ENCODE peak calls at places on chromosomes 11 and 22, in eight cellular contexts. W, R, Z, S, U, Q, P and A are unnamed samples.

GRCh38 chr11:128716661-128717210 is 22.9 kb downstream of the FLI1 start:
- DNase-seq in S (no peak), U (no peak), R (peak), Q (no peak), Z (no peak), P (no peak), W (no peak), A (peak)

GRCh38 chr11:101470414-101470813 is 113.4 kb downstream of the TRPC6 start:
- DNase-seq in Q (no peak), W (no peak), S (peak), U (no peak), Z (no peak), P (no peak), R (peak), A (no peak)

GRCh38 chr11:103944251-103944944 is 92.0 kb upstream of the DDI1 start:
- DNase-seq in R (no peak), U (no peak), P (no peak), S (no peak), Q (no peak), W (no peak), Z (no peak), A (no peak)

GRCh38 chr11:91776660-91777059 is 448.0 kb upstream of the FAT3 start:
- DNase-seq in R (no peak), S (no peak), Q (no peak), U (no peak), W (no peak), Z (no peak), P (no peak), A (peak)

GRCh38 chr11:55942785-55943392 is 6.7 kb upstream of the OR5I1 start:
- DNase-seq in U (no peak), S (peak), P (no peak), W (peak), Q (peak), R (peak), Z (no peak), A (peak)

GRCh38 chr22:20920881-20921203 is 3.6 kb downstream of the CRKL start:
- DNase-seq in U (no peak), Z (no peak), W (no peak), R (no peak), Q (no peak), P (no peak), S (no peak), A (no peak)

GRCh38 chr11:27209562-27210005 is 153.4 kb downstream of the CCDC34 start:
- DNase-seq in S (peak), Q (peak), U (no peak), Z (no peak), R (peak), W (peak), P (no peak), A (peak)

GRCh38 chr11:42521994-42522393 is 789.8 kb upstream of the API5 start:
- DNase-seq in W (peak), U (no peak), R (peak), P (no peak), Z (no peak), S (peak), Q (no peak), A (no peak)

GRCh38 chr22:44168206-44168605 is 12.5 kb upstream of the PARVG start:
- DNase-seq in P (no peak), Q (no peak), U (no peak), S (no peak), R (no peak), Z (no peak), W (no peak), A (no peak)

GRCh38 chr11:9347100-9347499 is 32.7 kb upstream of the TMEM41B start:
- DNase-seq in U (no peak), S (no peak), P (no peak), R (no peak), W (no peak), Q (no peak), Z (no peak), A (peak)

GRCh38 chr11:134592391-134592990 is 180.4 kb upstream of the B3GAT1 start:
- DNase-seq in U (peak), W (no peak), R (no peak), Z (peak), S (peak), Q (peak), P (peak), A (no peak)

GRCh38 chr22:21030621-21031544 is 1.5 kb downstream of the SLC7A4 start:
- DNase-seq in W (no peak), U (no peak), P (no peak), R (no peak), S (no peak), Z (no peak), Q (no peak), A (no peak)

GRCh38 chr22:36644333-36644757 is 59.2 kb downstream of the CACNG2 start:
- DNase-seq in U (peak), S (peak), P (no peak), R (peak), W (peak), Q (peak), Z (peak), A (peak)

GRCh38 chr11:2304156-2305139 is 2.6 kb downstream of the TSPAN32 start:
- DNase-seq in P (peak), S (no peak), W (no peak), Z (no peak), U (no peak), R (no peak), Q (no peak), A (no peak)

GRCh38 chr11:60528934-60529333 is 13.7 kb downstream of the MS4A13 start:
- DNase-seq in S (no peak), P (no peak), W (no peak), R (no peak), U (no peak), Z (no peak), Q (no peak), A (no peak)

GRCh38 chr11:7442588-7443215 is 42.6 kb upstream of the OLFML1 start:
- DNase-seq in W (peak), Q (peak), Z (peak), S (peak), P (peak), R (peak), U (peak), A (peak)

GRCh38 chr22:44671742-44672141 is 30.3 kb upstream of the PRR5 start:
- DNase-seq in W (no peak), U (no peak), Q (no peak), Z (no peak), R (peak), S (peak), P (no peak), A (no peak)

GRCh38 chr11:75665126-75665525 is 3.7 kb downstream of the MAP6 start:
- DNase-seq in Z (no peak), P (no peak), R (no peak), W (no peak), S (no peak), U (no peak), Q (no peak), A (no peak)

GRCh38 chr11:94010136-94010535 is 11.0 kb upstream of the HEPHL1 start:
- DNase-seq in W (peak), Z (no peak), P (no peak), R (no peak), S (no peak), Q (no peak), U (no peak), A (no peak)

GRCh38 chr22:29344137-29344536 is 28.6 kb upstream of the RASL10A start:
- DNase-seq in Z (no peak), W (peak), R (peak), S (peak), U (peak), Q (peak), P (no peak), A (peak)

GRCh38 chr11:76790251-76790650 is 7.1 kb downstream of the TSKU start:
- DNase-seq in W (no peak), R (no peak), Q (no peak), S (no peak), U (no peak), Z (no peak), P (no peak), A (no peak)

GRCh38 chr11:11545285-11546275 is 76.2 kb downstream of the GALNT18 start:
- DNase-seq in S (no peak), U (no peak), R (no peak), Q (no peak), Z (no peak), P (peak), W (no peak), A (no peak)

GRCh38 chr11:2447253-2447950 is 2.6 kb downstream of the KCNQ1 start:
- DNase-seq in S (no peak), Z (no peak), P (no peak), U (no peak), R (no peak), Q (no peak), W (no peak), A (no peak)

GRCh38 chr11:19328586-19329311 is 88.0 kb upstream of the E2F8 start:
- DNase-seq in P (no peak), R (peak), W (no peak), Q (no peak), Z (no peak), U (no peak), S (no peak), A (no peak)

GRCh38 chr11:69050592-69051380 is 2.1 kb downstream of the TPCN2 start:
- DNase-seq in Z (no peak), S (no peak), R (no peak), P (no peak), U (no peak), Q (no peak), W (no peak), A (no peak)

GRCh38 chr11:11973361-11973800 is 35.0 kb downstream of the DKK3 start:
- DNase-seq in W (no peak), Q (no peak), S (no peak), R (peak), P (no peak), U (no peak), Z (no peak), A (peak)

GRCh38 chr11:17388609-17389204 is at the start of gene KCNJ11:
- DNase-seq in U (no peak), S (peak), Q (no peak), P (peak), R (no peak), W (no peak), Z (peak), A (no peak)

GRCh38 chr22:19291218-19291579 is 320 bp downstream of the CLTCL1 start:
- DNase-seq in P (peak), U (no peak), S (peak), Q (peak), W (no peak), R (peak), Z (peak), A (peak)

GRCh38 chr22:23187871-23188700 is 7.8 kb downstream of the BCR start:
- DNase-seq in P (no peak), U (no peak), Q (no peak), Z (no peak), S (no peak), R (peak), W (no peak), A (peak)

GRCh38 chr11:134529212-134530096 is 117.4 kb upstream of the B3GAT1 start:
- DNase-seq in W (no peak), S (no peak), Q (no peak), R (no peak), P (peak), U (no peak), Z (no peak), A (no peak)